ENCODE peak calls at places on chromosomes 4 and X, in nine cellular contexts. H is stimulated activated CD4-positive, alpha-beta T cell treated with anti-CD3 and anti-CD28 coated beads, Interleukin-1b, Interleukin-23, amount 100 ng/mL, for 24 hours; Q is SW480; G is fibroblast of lung; I is adipocyte; U is GDM1; M is tibial nerve; N is HS-27A; K is NCI-H1092. L is an unnamed sample.
A peak's percentile ranks its signal among the peaks of the same experiment; 100 is the strongest.

GRCh38 chrX:20477836-20478532 is 211.3 kb upstream of the RPS6KA3 start:
- DNase-seq in K (peak; percentile 89), I (no peak), M (no peak), U (no peak), Q (no peak), H (no peak), G (no peak), N (no peak), L (no peak)

GRCh38 chrX:154541896-154542722 is 4.5 kb downstream of the G6PD start:
- DNase-seq in G (peak; percentile 88), K (no peak), N (peak; percentile 81), U (peak; percentile 80), M (peak; percentile 75), I (peak; percentile 89), H (peak; percentile 28), Q (peak; percentile 53), L (peak; percentile 91)

GRCh38 chr4:128862608-128863313 is 53.3 kb downstream of the JADE1 start:
- DNase-seq in K (no peak), I (no peak), Q (no peak), G (no peak), M (no peak), U (no peak), N (no peak), H (peak; percentile 27), L (no peak)

GRCh38 chr4:180860136-180860720 is 1383.0 kb upstream of the TENM3 start:
- DNase-seq in G (no peak), U (no peak), K (no peak), Q (no peak), I (no peak), M (no peak), H (no peak), N (no peak), L (no peak)

GRCh38 chr4:156560701-156561100 is 410.9 kb downstream of the PDGFC start:
- DNase-seq in N (no peak), H (no peak), M (no peak), Q (no peak), G (peak; percentile 37), K (no peak), U (no peak), I (no peak), L (peak; percentile 40)

GRCh38 chr4:27524224-27524623 is 663.6 kb downstream of the STIM2 start:
- DNase-seq in H (no peak), N (no peak), U (no peak), K (no peak), M (no peak), Q (no peak), I (peak; percentile 4), G (no peak), L (no peak)

GRCh38 chr4:33512397-33512796 is 2731.9 kb downstream of the ARAP2 start:
- DNase-seq in Q (no peak), N (no peak), I (no peak), K (no peak), H (no peak), G (no peak), M (peak; percentile 6), U (peak; percentile 4), L (peak; percentile 52)

GRCh38 chr4:169115144-169115896 is 105.3 kb upstream of the CBR4 start:
- DNase-seq in Q (no peak), H (no peak), I (no peak), N (no peak), M (no peak), U (no peak), G (no peak), K (no peak), L (no peak)

GRCh38 chr4:63315651-63316050 is 1093.6 kb downstream of the TECRL start:
- DNase-seq in N (no peak), I (no peak), K (no peak), U (no peak), Q (no peak), M (no peak), H (no peak), G (no peak), L (no peak)

GRCh38 chrX:110218591-110218990 is 99.3 kb downstream of the AMMECR1 start:
- DNase-seq in G (no peak), H (no peak), K (no peak), I (peak; percentile 40), U (no peak), M (no peak), Q (no peak), N (no peak), L (peak; percentile 10)

GRCh38 chr4:147326581-147326980 is 154.3 kb upstream of the EDNRA start:
- DNase-seq in Q (no peak), K (no peak), M (no peak), U (no peak), I (peak; percentile 49), G (peak; percentile 58), N (no peak), H (no peak), L (no peak)

GRCh38 chr4:57114973-57115372 is 4.8 kb upstream of the IGFBP7 start:
- DNase-seq in H (no peak), N (no peak), I (no peak), K (no peak), U (no peak), Q (no peak), G (peak; percentile 96), M (no peak), L (peak; percentile 59)

GRCh38 chr4:19034089-19034488 is 1012.5 kb upstream of the LCORL start:
- DNase-seq in Q (no peak), U (no peak), G (peak; percentile 21), K (no peak), M (no peak), N (no peak), H (no peak), I (peak; percentile 10), L (no peak)

GRCh38 chr4:38867478-38868054 is at the start of gene FAM114A1:
- DNase-seq in M (peak; percentile 62), I (peak; percentile 95), N (no peak), H (no peak), K (peak; percentile 15), U (no peak), G (peak; percentile 83), Q (peak; percentile 61), L (peak; percentile 81)

GRCh38 chr4:83716874-83717273 is 181.0 kb downstream of the GPAT3 start:
- DNase-seq in I (peak; percentile 86), G (no peak), M (no peak), N (no peak), H (no peak), U (no peak), K (no peak), Q (no peak), L (peak; percentile 52)

GRCh38 chrX:14095702-14096101 is 66.0 kb upstream of the GEMIN8 start:
- DNase-seq in H (peak; percentile 7), G (peak; percentile 32), U (no peak), Q (peak; percentile 65), I (peak; percentile 72), K (no peak), M (peak; percentile 11), N (no peak), L (peak; percentile 60)

GRCh38 chr4:173218411-173219125 is 50.0 kb downstream of the GALNT7 start:
- DNase-seq in I (peak; percentile 51), H (no peak), M (no peak), N (peak; percentile 58), U (no peak), Q (no peak), G (peak; percentile 91), K (no peak), L (peak; percentile 82)

GRCh38 chrX:40171513-40172168 is 73.9 kb upstream of the BCOR start:
- DNase-seq in Q (no peak), H (no peak), K (no peak), G (peak; percentile 51), N (no peak), M (no peak), U (no peak), I (peak; percentile 61), L (peak; percentile 71)

GRCh38 chr4:96685691-96686090 is 845.8 kb downstream of the PDHA2 start:
- DNase-seq in Q (no peak), G (no peak), K (no peak), I (no peak), N (no peak), H (no peak), U (no peak), M (no peak), L (no peak)

GRCh38 chr4:139167774-139168444 is 9.1 kb downstream of the ELF2 start:
- DNase-seq in G (peak; percentile 42), U (peak; percentile 9), N (no peak), M (peak; percentile 31), Q (peak; percentile 29), I (peak; percentile 71), H (no peak), K (no peak), L (peak; percentile 86)

GRCh38 chr4:11824557-11824956 is 395.9 kb upstream of the HS3ST1 start:
- DNase-seq in M (no peak), N (no peak), Q (no peak), G (no peak), K (no peak), I (no peak), H (no peak), U (no peak), L (peak; percentile 39)

GRCh38 chr4:13164783-13165371 is 319.3 kb downstream of the RAB28 start:
- DNase-seq in Q (no peak), G (no peak), H (no peak), I (no peak), M (no peak), N (no peak), U (no peak), K (no peak), L (no peak)

GRCh38 chrX:35726176-35726575 is 72.0 kb upstream of the MAGEB16 start:
- DNase-seq in H (no peak), I (peak; percentile 56), M (no peak), G (no peak), N (no peak), U (no peak), Q (peak; percentile 8), K (no peak), L (peak; percentile 14)

GRCh38 chrX:9897761-9898161 is 69.4 kb upstream of the CLDN34 start:
- DNase-seq in G (peak; percentile 97), N (peak; percentile 48), U (no peak), I (peak; percentile 84), H (no peak), Q (no peak), M (peak; percentile 9), K (no peak), L (peak; percentile 85)

GRCh38 chrX:43813898-43814297 is 68.4 kb downstream of the MAOB start:
- DNase-seq in N (no peak), M (no peak), H (no peak), G (peak; percentile 13), Q (peak; percentile 18), I (no peak), U (no peak), K (no peak), L (peak; percentile 30)

GRCh38 chr4:73847507-73848182 is 5.5 kb upstream of the PF4V1 start:
- DNase-seq in M (no peak), Q (no peak), N (no peak), I (no peak), K (no peak), G (no peak), U (peak; percentile 71), H (no peak), L (peak; percentile 54)

GRCh38 chr4:187167126-187167525 is 443.5 kb upstream of the FAT1 start:
- DNase-seq in M (no peak), U (no peak), K (no peak), H (no peak), G (no peak), I (no peak), N (no peak), Q (no peak), L (no peak)

GRCh38 chr4:139208404-139208945 is 31.5 kb upstream of the ELF2 start:
- DNase-seq in K (no peak), I (peak; percentile 69), H (no peak), M (peak; percentile 70), Q (no peak), N (no peak), U (no peak), G (peak; percentile 70), L (peak; percentile 95)

GRCh38 chr4:75723117-75723801 is 1.1 kb upstream of the USO1 start:
- DNase-seq in Q (peak; percentile 9), U (no peak), I (peak; percentile 77), N (no peak), G (peak; percentile 72), H (no peak), M (no peak), K (no peak), L (peak; percentile 19)